ENCODE peak calls at places on chromosomes 6 and 20, in five cellular contexts. H is IMR-90; E is effector memory CD4-positive, alpha-beta T cell; T is lower lobe of right lung; U is CD8-positive, alpha-beta memory T cell. C is an unnamed sample.

GRCh38 chr6:31216208-31216898 is 45.9 kb upstream of the POU5F1 start:
- DNase-seq in H (no peak), E (no peak), T (no peak), U (no peak), C (no peak)

GRCh38 chr6:46993846-46994245 is 48.3 kb downstream of the ADGRF1 start:
- DNase-seq in H (peak; percentile 54), E (no peak), T (no peak), U (no peak), C (peak; percentile 63)

GRCh38 chr6:2920671-2921112 is 17.6 kb upstream of the SERPINB9 start:
- DNase-seq in H (no peak), E (no peak), T (no peak), U (no peak), C (no peak)

GRCh38 chr6:127475823-127476176 is 16.6 kb upstream of the KIAA0408 start:
- DNase-seq in H (no peak), E (no peak), T (no peak), U (no peak), C (no peak)

GRCh38 chr6:157222201-157222981 is 100.9 kb downstream of the TMEM242 start:
- DNase-seq in H (no peak), E (no peak), T (no peak), U (no peak), C (no peak)

GRCh38 chr20:8512003-8512402 is 379.9 kb downstream of the PLCB1 start:
- DNase-seq in H (no peak), E (no peak), T (no peak), U (no peak), C (no peak)

GRCh38 chr20:34980543-34981213 is 25.0 kb downstream of the MYH7B start:
- DNase-seq in H (peak; percentile 22), E (no peak), T (no peak), U (no peak), C (no peak)

GRCh38 chr20:37823276-37823980 is 79.5 kb upstream of the VSTM2L start:
- DNase-seq in H (peak; percentile 59), E (no peak), T (no peak), U (no peak), C (no peak)

GRCh38 chr6:158969148-158969547 is 30.9 kb downstream of the RSPH3 start:
- DNase-seq in H (no peak), E (no peak), T (no peak), U (no peak), C (no peak)

GRCh38 chr20:38067717-38068365 is 34.3 kb downstream of the RPRD1B start:
- DNase-seq in H (no peak), E (no peak), T (no peak), U (no peak), C (no peak)

GRCh38 chr6:163264662-163265035 is 149.9 kb upstream of the QKI start:
- DNase-seq in H (no peak), E (no peak), T (no peak), U (no peak), C (no peak)

GRCh38 chr6:29887330-29887818 is 55.0 kb upstream of the HLA-A start:
- DNase-seq in H (peak; percentile 11), E (peak; percentile 8), T (peak; percentile 74), U (peak; percentile 46), C (no peak)

GRCh38 chr20:57060407-57061057 is 205.9 kb downstream of the BMP7 start:
- DNase-seq in H (no peak), E (no peak), T (no peak), U (no peak), C (no peak)

GRCh38 chr20:44692932-44693476 is 22.2 kb upstream of the CCN5 start:
- DNase-seq in H (peak; percentile 93), E (no peak), T (no peak), U (no peak), C (no peak)

GRCh38 chr6:166907373-166907841 is 48.9 kb downstream of the RNASET2 start:
- DNase-seq in H (no peak), E (no peak), T (no peak), U (no peak), C (no peak)

DNA sequence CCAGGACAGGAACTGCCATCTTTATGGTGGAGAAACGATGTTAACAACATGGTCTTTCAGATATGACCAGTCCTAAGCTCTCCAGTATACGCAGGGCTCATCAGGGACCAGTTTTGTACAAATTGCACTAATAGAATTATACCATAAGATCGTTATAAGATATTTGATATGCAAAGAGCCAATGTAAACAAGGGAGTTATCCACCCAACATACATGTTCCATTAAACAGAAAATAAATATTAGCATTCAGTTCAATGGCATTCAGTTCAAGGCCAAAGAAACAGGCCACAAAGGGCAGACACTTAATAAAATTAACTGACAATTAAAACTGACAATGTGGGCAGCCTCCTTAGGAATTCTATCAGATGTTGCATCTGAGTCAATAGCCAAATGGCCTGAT is 2.6 kb downstream of the GFOD1 start:
- DNase-seq in H (no peak), E (no peak), T (no peak), U (no peak), C (no peak)
- H3K4me3 ChIP-seq in H (no peak overlapping the region), E (no peak overlapping the region), T (peak overlapping the region; percentile 91), U (no peak overlapping the region), C (no peak overlapping the region)

DNA sequence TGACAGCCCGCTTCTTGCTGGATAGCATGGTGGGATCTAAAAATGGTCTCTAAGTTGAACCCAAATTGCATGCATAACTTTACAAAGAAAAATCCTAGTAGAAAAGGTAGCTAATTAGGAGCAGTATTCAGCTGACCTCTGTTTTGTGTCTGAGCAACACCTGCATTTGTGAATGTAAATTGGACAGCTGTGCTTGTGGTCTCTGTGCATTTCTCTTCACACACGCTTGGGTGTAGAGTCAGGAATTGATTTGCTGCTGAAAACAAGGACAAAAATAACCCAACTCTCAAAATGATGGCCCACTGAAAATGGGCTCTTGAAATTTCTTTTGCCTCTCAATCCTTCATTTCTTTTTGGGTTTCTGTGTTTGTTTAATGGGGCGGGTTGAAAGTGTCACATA is 46.3 kb downstream of the SOBP start:
- DNase-seq in H (no peak), E (no peak), T (no peak), U (no peak), C (no peak)
- H3K4me1 ChIP-seq in H (peaks cover 2% of the 10 kb centered on the region), E (no peaks in the 10 kb centered on the region), T (peaks cover 16% of the 10 kb centered on the region), U (no peaks in the 10 kb centered on the region), C (no peaks in the 10 kb centered on the region)

GRCh38 chr6:168385858-168386735 is 54.9 kb upstream of the SMOC2 start:
- DNase-seq in H (no peak), E (no peak), T (no peak), U (no peak), C (no peak)
- H3K4me3 ChIP-seq in H (no peak overlapping the region), E (no peak overlapping the region), T (no peak overlapping the region), U (no peak overlapping the region), C (no peak overlapping the region)

DNA sequence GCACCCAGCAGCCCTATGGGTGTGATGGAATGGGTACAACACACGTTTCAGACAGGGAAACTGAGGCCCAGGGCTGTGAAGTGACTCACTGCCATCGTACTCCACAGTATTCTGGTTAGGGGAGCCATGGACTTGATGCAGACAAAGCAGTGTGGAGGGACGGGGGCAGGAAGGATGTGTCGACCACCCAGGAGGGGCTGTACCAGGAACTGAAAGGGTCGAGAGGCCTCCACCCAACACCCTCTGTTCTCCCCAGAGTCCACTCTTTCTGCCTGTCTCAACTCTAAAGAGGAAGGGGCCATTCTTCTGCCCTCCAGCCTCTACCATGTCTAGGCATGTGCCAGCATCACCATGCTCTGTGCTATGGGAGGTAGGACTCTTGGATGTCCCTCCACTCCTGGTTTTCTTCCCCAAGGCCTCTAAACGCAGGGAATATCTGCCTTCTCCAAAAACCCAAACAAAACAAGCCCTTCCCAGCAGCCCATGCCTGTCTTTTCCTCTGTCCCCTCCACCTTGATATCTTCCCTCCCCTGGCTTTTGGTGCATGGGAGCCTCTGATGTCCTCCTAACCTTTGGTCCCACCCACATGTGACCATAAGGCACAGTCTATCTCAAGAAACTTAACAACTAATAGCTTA is 7.4 kb downstream of the SLC22A1 start:
- DNase-seq in H (no peak), E (no peak), T (no peak), U (no peak), C (no peak)
- H3K4me1 ChIP-seq in H (peaks cover 7% of the 10 kb centered on the region), E (no peaks in the 10 kb centered on the region), T (no peaks in the 10 kb centered on the region), U (no peaks in the 10 kb centered on the region), C (no peaks in the 10 kb centered on the region)

DNA sequence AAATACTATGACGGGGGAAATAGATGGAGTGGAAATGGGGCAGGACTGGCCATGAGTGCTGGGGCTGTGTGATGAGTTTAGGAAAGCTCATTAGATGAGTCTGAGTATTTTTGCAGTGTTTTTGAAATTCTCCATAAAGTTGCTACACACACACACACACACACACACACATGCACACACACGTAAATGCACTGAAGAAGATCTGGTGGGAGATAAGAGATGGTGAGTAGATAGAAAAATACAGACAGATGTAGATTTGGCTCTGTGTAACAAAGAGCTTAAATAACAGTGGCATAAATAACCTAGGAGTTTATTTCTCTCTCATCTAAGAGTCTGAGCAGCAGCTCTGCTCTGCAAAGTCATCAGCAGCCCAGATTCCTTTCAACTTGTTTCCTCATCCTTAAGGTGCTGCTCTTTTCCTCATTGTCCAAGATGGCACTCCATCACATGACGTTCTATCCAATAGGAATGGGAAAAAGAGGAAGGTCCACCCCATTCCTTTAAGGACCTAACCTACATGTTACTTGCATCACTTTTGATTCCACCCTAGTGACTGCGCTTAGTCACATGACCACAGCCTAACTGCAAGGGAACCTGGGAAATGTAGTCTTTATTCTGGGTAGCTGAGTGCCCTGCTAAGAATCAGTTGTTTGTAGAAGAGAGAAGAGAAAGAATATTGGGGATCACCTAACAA is 76.4 kb downstream of the EYA2 start:
- DNase-seq in H (peak; percentile 97), E (no peak), T (no peak), U (no peak), C (peak; percentile 21)
- H3K4me3 ChIP-seq in H (no peak overlapping the region), E (no peak overlapping the region), T (no peak overlapping the region), U (no peak overlapping the region), C (no peak overlapping the region)

DNA sequence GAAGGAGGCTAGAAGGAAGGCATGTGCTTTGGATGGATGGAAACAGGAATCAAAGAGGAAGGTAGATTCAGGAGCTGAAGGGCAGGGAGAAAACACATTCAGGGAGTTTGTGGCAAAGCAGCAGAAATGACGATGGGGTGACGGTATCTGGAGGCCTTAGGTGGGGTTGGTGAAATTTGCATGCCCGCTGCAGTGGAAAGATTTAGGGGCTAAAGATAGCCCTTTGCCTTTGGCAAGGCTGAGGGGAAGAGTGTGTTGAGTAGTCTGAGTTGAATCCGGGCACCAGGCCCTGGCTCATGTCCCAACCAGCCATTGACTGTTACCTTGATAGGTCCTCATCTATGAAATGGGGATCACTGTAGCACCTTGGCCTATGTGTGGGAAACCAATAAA is 1.3 kb downstream of the GZF1 start:
- DNase-seq in H (no peak), E (no peak), T (no peak), U (no peak), C (no peak)
- H3K4me1 ChIP-seq in H (peaks cover 13% of the 10 kb centered on the region), E (peaks cover 21% of the 10 kb centered on the region), T (peaks cover 61% of the 10 kb centered on the region), U (peaks cover 58% of the 10 kb centered on the region), C (peaks cover 39% of the 10 kb centered on the region)

DNA sequence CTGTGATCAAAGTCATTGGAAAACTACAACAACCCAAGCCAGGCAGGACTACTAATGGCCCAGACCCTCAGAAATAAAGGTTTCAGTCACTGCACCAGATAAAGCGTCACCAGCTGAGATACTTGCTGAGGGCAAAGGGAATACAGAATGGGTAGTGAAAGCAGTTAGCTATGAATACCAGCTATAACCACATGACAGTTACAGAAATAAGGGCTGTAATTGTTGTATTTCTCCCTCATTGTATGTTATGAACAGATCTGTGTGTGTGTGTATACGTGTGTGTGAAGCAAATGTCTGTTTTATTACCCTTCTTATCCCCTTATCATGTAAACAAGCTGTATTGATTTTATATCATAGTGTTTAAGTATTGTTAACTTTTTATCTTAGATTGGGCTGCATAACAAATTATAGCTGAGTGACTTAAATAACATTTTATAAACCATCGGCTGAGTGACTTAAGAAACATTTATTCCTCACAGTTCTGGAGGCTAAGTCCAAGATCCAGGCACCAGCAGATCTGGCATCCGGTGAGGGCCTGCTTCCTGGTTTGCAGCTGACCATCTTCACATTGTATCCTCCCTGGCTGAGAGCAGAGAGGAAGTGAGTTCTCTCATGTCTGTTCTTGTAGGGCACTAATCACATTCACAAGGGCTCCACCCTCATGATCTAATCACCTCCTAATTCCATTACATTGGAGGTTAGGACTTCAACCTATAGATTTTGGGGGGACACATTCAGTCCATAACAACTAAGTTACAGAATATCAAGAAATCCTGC is 46.0 kb upstream of the VSX1 start:
- DNase-seq in H (no peak), E (no peak), T (no peak), U (no peak), C (no peak)
- H3K4me3 ChIP-seq in H (no peak overlapping the region), E (no peak overlapping the region), T (no peak overlapping the region), U (no peak overlapping the region), C (no peak overlapping the region)